ENCODE peak calls at places on chromosomes 6 and 20, in four cellular contexts. C, Y, N and L are unnamed samples.

GRCh38 chr6:69888842-69889590 is 22.7 kb downstream of the COL19A1 start:
- DNase-seq in C (no peak), Y (no peak), N (no peak), L (no peak)

GRCh38 chr20:64111841-64112641 is 4.7 kb upstream of the NPBWR2 start:
- DNase-seq in C (no peak), Y (no peak), N (no peak), L (no peak)

GRCh38 chr20:10846831-10847230 is 173.0 kb upstream of the JAG1 start:
- DNase-seq in C (no peak), Y (no peak), N (no peak), L (no peak)

GRCh38 chr6:118871331-118871730 is 22.6 kb upstream of the ASF1A start:
- DNase-seq in N (no peak), C (no peak), Y (no peak), L (no peak)

GRCh38 chr20:63176035-63176434 is 39.9 kb downstream of the YTHDF1 start:
- DNase-seq in Y (no peak), N (no peak), C (no peak), L (no peak)

GRCh38 chr20:258963-259362 is 1.4 kb downstream of the DEFB132 start:
- DNase-seq in C (peak), N (no peak), Y (peak), L (peak)

GRCh38 chr6:139189665-139190064 is 54.8 kb downstream of the HECA start:
- DNase-seq in C (no peak), N (no peak), Y (no peak), L (no peak)

GRCh38 chr6:37490466-37491015 is 9.2 kb downstream of the CCDC167 start:
- DNase-seq in Y (no peak), N (no peak), C (no peak), L (no peak)

GRCh38 chr6:116280960-116281316 is 1.2 kb upstream of the TSPYL1 start:
- DNase-seq in Y (no peak), C (no peak), N (no peak), L (no peak)

GRCh38 chr6:77853401-77853800 is 200.6 kb downstream of the MEI4 start:
- DNase-seq in C (no peak), N (no peak), Y (no peak), L (no peak)

GRCh38 chr20:63635431-63636141 is 8.7 kb upstream of the GMEB2 start:
- DNase-seq in N (peak), C (no peak), Y (no peak), L (no peak)

GRCh38 chr6:3697609-3698008 is 53.9 kb downstream of the PXDC1 start:
- DNase-seq in Y (no peak), C (no peak), N (no peak), L (no peak)

GRCh38 chr20:63264519-63264918 is 8.1 kb upstream of the ARFGAP1 start:
- DNase-seq in Y (no peak), N (no peak), C (no peak), L (no peak)

GRCh38 chr20:63879264-63879663 is 14.2 kb downstream of the TPD52L2 start:
- DNase-seq in N (no peak), C (no peak), Y (no peak), L (no peak)

GRCh38 chr6:26459023-26459810 is 1.5 kb downstream of the BTN2A1 start:
- DNase-seq in N (no peak), C (no peak), Y (no peak), L (no peak)

GRCh38 chr6:118744261-118744941 is 93.0 kb upstream of the CEP85L start:
- DNase-seq in N (no peak), C (no peak), Y (no peak), L (no peak)

GRCh38 chr6:167836722-167837121 is 10.0 kb downstream of the AFDN start:
- DNase-seq in N (no peak), Y (no peak), C (no peak), L (no peak)

GRCh38 chr6:158028421-158028820 is 46.8 kb downstream of the SYNJ2 start:
- DNase-seq in N (no peak), Y (no peak), C (no peak), L (no peak)

GRCh38 chr6:36120979-36121706 is 9.2 kb upstream of the MAPK13 start:
- DNase-seq in C (no peak), Y (no peak), N (no peak), L (peak)
- TF ChIP-seq TARDBP in C (no peak), Y (no peak), N (peak), L (no peak)

DNA sequence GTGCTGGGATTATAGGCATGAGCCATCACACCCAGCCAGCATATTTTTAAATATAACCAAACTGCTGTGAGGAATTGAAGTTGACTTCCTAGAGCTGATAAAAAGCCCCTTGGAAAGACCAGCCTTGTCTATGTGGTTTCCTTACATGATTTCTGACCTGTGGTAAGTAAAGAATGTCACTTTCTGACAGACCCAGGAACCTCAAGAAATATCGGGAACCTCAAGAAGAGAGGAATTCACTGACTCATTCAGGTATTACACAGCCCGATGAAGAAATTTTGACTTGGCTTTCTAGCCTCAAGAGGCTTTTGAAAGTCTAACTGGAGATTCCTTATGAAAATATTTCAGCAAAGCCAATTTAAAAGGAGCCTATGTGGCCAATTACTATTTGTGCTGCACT is 71.8 kb downstream of the FOXF2 start:
- DNase-seq in C (no peak), Y (no peak), N (peak), L (no peak)
- TF ChIP-seq TARDBP in C (no peak), Y (no peak), N (no peak), L (no peak)

GRCh38 chr6:33320315-33321181 is 3.0 kb upstream of the ZBTB22 start:
- DNase-seq in N (no peak), Y (no peak), C (no peak), L (no peak)
- TF ChIP-seq TARDBP in N (no peak), Y (no peak), C (no peak), L (no peak)

GRCh38 chr20:62056377-62056776 is 9.3 kb downstream of the TAF4 start:
- DNase-seq in Y (no peak), C (no peak), N (no peak), L (no peak)
- TF ChIP-seq TARDBP in Y (no peak), C (no peak), N (no peak), L (no peak)

DNA sequence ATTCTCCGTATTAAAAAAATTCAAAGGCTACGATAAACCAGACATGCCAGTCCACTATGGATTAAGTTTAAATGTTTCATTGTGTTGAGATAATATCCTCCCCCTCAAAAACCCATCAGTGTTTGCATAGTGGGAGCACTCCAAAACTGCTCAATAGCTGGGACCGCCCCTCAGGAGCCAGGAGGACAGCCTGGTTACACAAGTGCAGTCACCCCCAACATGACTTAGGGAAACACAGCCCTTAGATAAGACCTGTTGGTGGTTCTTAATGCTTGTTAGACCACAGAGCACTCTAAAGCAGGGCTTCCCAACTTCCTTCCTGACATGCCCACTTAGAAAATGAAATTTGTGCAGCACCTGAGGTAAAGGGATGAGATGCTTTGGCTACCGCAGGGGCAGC is 74.4 kb downstream of the RALGAPA2 start:
- DNase-seq in N (no peak), C (no peak), Y (no peak), L (no peak)
- TF ChIP-seq TARDBP in N (no peak), C (no peak), Y (no peak), L (no peak)

GRCh38 chr6:21997414-21998037 is 299.3 kb downstream of the PRL start:
- DNase-seq in N (no peak), C (no peak), Y (no peak), L (peak)

GRCh38 chr6:21995318-21995717 is 301.5 kb downstream of the PRL start:
- DNase-seq in Y (no peak), C (no peak), N (no peak), L (no peak)

GRCh38 chr6:21994821-21995220 is 302.0 kb downstream of the PRL start:
- DNase-seq in N (no peak), Y (no peak), C (no peak), L (no peak)

GRCh38 chr6:21998539-21998938 is 298.3 kb downstream of the PRL start:
- DNase-seq in C (no peak), Y (no peak), N (no peak), L (no peak)

DNA sequence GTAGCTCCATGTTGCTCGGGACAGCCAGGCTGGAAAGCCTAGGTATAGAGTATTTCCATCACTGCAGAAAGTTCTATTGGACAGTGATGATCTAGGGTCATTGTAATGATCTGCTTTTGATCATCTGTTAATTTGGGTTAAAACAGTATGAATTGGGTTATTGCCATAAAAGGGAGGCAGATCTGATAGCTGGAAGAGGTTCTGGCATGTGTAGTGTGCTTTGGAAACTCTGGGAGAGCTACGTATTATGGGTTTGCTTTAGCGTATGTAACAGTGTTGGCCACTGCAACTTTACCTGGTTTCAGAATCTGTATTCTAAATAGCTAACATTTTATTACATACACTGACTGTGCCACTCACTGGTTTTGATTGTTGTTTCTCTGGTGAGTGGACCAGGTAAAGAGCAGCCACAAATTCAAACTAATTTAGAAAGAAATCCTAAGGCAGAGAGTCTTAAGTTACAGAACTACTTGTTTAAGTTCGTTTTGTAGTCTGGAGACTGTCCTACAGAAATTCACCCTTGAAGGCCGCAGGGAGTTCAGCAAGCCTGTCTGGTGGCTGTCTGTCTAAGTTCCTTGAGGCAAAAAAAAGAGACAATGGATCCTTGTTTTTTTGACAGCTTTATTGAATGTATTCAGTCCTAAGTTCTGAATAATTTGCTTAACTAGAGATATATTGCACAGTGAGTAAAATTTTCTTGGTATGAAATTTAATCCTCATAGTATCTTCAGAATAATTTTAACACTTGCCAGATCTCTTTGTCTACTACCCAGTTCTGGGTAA is 300.2 kb downstream of the PRL start:
- DNase-seq in C (no peak), Y (no peak), N (no peak), L (peak)
- TF ChIP-seq TARDBP in C (no peak), Y (no peak), N (no peak), L (no peak)

DNA sequence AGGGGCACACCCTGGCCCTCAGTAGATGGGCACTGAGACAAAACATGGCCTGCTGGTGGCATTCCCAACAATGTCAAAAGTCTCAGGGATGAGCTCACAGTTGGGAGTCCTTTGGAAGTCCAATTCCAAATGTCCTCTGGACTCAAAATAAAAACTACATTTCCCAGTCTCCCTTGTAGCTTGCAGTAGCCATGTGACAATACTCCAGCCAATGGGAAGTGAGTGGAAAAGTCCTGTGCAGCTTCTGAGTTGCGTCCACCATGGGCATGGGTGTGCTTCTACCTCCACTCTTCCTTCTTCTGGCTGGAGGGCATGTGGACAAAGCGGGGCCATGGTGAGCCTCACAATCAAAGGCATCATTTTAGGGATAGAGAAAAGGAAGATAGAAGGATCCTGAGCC is 5.8 kb upstream of the ADAM33 start:
- DNase-seq in C (peak), Y (peak), N (no peak), L (peak)
- TF ChIP-seq TARDBP in C (no peak), Y (no peak), N (no peak), L (no peak)

GRCh38 chr6:56953597-56954388 is 1.1 kb upstream of the BEND6 start:
- DNase-seq in Y (no peak), C (peak), N (peak), L (peak)
- TF ChIP-seq TARDBP in Y (no peak), C (no peak), N (no peak), L (no peak)

GRCh38 chr6:81750201-81750600 is 2.3 kb downstream of the TENT5A start:
- DNase-seq in C (no peak), N (no peak), Y (no peak), L (no peak)

GRCh38 chr6:81749704-81750103 is 2.8 kb downstream of the TENT5A start:
- DNase-seq in C (no peak), Y (no peak), N (no peak), L (no peak)

GRCh38 chr6:81752084-81752968 is at the start of gene TENT5A:
- DNase-seq in Y (peak), C (peak), N (no peak), L (peak)

GRCh38 chr6:81751388-81752083 is 945 bp downstream of the TENT5A start:
- DNase-seq in Y (peak), N (no peak), C (peak), L (no peak)

DNA sequence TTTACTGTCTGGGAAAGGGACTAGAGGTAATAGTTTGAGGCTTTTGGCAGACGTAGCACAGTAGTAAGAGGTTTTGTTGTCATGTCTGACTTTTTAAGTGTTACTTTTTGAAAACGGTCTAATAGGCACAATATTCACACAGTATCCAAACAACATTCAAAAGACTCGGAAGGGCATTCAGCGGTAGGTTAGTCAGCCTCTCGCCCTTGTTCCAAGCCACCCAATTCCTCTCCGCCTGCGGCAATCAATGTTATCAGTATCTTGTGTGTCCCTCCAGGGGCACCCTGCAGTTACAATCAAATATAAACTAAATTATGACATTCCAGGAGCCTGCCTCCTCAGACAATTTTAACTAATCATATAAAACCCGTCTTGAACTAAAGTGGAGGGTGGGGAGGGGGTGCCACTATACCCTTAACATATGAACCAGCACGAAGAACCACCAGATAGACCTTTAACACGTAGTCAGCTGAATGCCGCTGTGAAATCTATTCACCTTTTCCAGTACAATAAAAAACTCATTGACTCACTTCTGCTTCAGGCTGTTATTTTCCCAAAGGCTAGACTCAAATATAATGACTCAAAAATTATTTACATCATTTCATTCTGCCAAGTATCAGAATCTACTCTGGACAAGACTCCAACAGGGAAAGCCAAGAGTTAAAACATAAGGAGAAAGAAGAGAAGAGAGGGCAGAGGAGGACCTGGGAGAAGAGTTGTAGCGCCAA is 1.7 kb downstream of the TENT5A start:
- DNase-seq in Y (no peak), C (peak), N (no peak), L (no peak)
- TF ChIP-seq TARDBP in Y (no peak), C (no peak), N (no peak), L (no peak)

DNA sequence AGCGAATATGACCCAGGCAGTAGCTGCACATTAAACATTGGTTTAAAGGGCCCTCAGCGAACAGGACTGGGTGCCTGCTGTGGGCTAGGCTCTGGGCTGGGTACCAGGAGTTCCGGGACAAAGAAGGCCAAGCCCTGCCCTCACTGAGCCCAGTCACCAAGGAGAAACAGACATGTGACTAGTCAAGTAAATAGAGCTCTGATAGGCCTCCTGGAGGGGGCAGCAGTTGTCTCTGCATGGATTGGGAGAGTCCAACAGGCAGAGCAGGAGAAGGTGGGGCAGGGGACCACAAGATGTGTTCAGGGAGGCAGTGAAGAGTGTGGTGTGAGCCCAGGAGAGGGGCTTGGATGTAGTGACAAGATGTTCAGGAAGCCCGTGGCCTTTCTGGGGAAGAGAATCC is 3.1 kb downstream of the HM13 start:
- DNase-seq in C (peak), Y (peak), N (no peak), L (peak)
- TF ChIP-seq TARDBP in C (no peak), Y (no peak), N (no peak), L (no peak)